ENCODE peak calls at places on chromosomes 5 and 9, in eight cellular contexts. One of them, this sample, is unnamed.

GRCh38 chr9:117963493-117963892 is 259.3 kb downstream of the TLR4 start:
- DNase-seq in prostate gland: no peak
- DNase-seq in body of pancreas: no peak
- DNase-seq in NT2/D1: no peak
- DNase-seq in psoas muscle: no peak
- DNase-seq in thyroid gland: no peak
- DNase-seq in mammary epithelial cell: no peak
- DNase-seq in SJCRH30: no peak
- DNase-seq in this sample: no peak

GRCh38 chr5:158985492-158985891 is 114.2 kb downstream of the EBF1 start:
- DNase-seq in prostate gland: no peak
- DNase-seq in body of pancreas: no peak
- DNase-seq in NT2/D1: no peak
- DNase-seq in psoas muscle: no peak
- DNase-seq in thyroid gland: no peak
- DNase-seq in mammary epithelial cell: no peak
- DNase-seq in SJCRH30: no peak
- DNase-seq in this sample: no peak

GRCh38 chr5:133246376-133247144 is 194.7 kb downstream of the HSPA4 start:
- DNase-seq in prostate gland: no peak
- DNase-seq in body of pancreas: no peak
- DNase-seq in NT2/D1: no peak
- DNase-seq in psoas muscle: no peak
- DNase-seq in thyroid gland: no peak
- DNase-seq in mammary epithelial cell: no peak
- DNase-seq in SJCRH30: no peak
- DNase-seq in this sample: no peak

GRCh38 chr9:81035171-81035570 is 654.2 kb downstream of the TLE1 start:
- DNase-seq in prostate gland: no peak
- DNase-seq in body of pancreas: no peak
- DNase-seq in NT2/D1: no peak
- DNase-seq in psoas muscle: no peak
- DNase-seq in thyroid gland: no peak
- DNase-seq in mammary epithelial cell: peak; percentile 41
- DNase-seq in SJCRH30: peak; percentile 44
- DNase-seq in this sample: no peak

GRCh38 chr9:7105095-7105494 is 347.3 kb downstream of the KDM4C start:
- DNase-seq in prostate gland: no peak
- DNase-seq in body of pancreas: no peak
- DNase-seq in NT2/D1: no peak
- DNase-seq in psoas muscle: no peak
- DNase-seq in thyroid gland: no peak
- DNase-seq in mammary epithelial cell: no peak
- DNase-seq in SJCRH30: no peak
- DNase-seq in this sample: no peak

GRCh38 chr5:144577676-144578075 is 407.0 kb downstream of the KCTD16 start:
- DNase-seq in prostate gland: no peak
- DNase-seq in body of pancreas: no peak
- DNase-seq in NT2/D1: no peak
- DNase-seq in psoas muscle: no peak
- DNase-seq in thyroid gland: no peak
- DNase-seq in mammary epithelial cell: no peak
- DNase-seq in SJCRH30: no peak
- DNase-seq in this sample: no peak

GRCh38 chr5:166262395-166262794 is 2029.0 kb upstream of the WWC1 start:
- DNase-seq in prostate gland: no peak
- DNase-seq in body of pancreas: no peak
- DNase-seq in NT2/D1: no peak
- DNase-seq in psoas muscle: no peak
- DNase-seq in thyroid gland: peak; percentile 51
- DNase-seq in mammary epithelial cell: no peak
- DNase-seq in SJCRH30: no peak
- DNase-seq in this sample: no peak

GRCh38 chr5:125987677-125988255 is 435.4 kb upstream of the GRAMD2B start:
- DNase-seq in prostate gland: no peak
- DNase-seq in body of pancreas: no peak
- DNase-seq in NT2/D1: no peak
- DNase-seq in psoas muscle: no peak
- DNase-seq in thyroid gland: no peak
- DNase-seq in mammary epithelial cell: no peak
- DNase-seq in SJCRH30: no peak
- DNase-seq in this sample: no peak

GRCh38 chr9:99336005-99336404 is 113.9 kb downstream of the SEC61B start:
- DNase-seq in prostate gland: no peak
- DNase-seq in body of pancreas: no peak
- DNase-seq in NT2/D1: no peak
- DNase-seq in psoas muscle: no peak
- DNase-seq in thyroid gland: no peak
- DNase-seq in mammary epithelial cell: no peak
- DNase-seq in SJCRH30: no peak
- DNase-seq in this sample: no peak

GRCh38 chr5:122078116-122078865 is at the start of gene LOX:
- DNase-seq in prostate gland: peak; percentile 58
- DNase-seq in body of pancreas: peak; percentile 40
- DNase-seq in NT2/D1: no peak
- DNase-seq in psoas muscle: peak; percentile 87
- DNase-seq in thyroid gland: peak; percentile 76
- DNase-seq in mammary epithelial cell: peak; percentile 63
- DNase-seq in SJCRH30: peak; percentile 66
- DNase-seq in this sample: peak; percentile 88

GRCh38 chr5:145976431-145977155 is 40.2 kb downstream of the SH3RF2 start:
- DNase-seq in prostate gland: no peak
- DNase-seq in body of pancreas: no peak
- DNase-seq in NT2/D1: no peak
- DNase-seq in psoas muscle: no peak
- DNase-seq in thyroid gland: peak; percentile 11
- DNase-seq in mammary epithelial cell: peak; percentile 77
- DNase-seq in SJCRH30: no peak
- DNase-seq in this sample: no peak

GRCh38 chr9:78325343-78325742 is 28.4 kb downstream of the PSAT1 start:
- DNase-seq in prostate gland: peak; percentile 11
- DNase-seq in body of pancreas: peak; percentile 69
- DNase-seq in NT2/D1: no peak
- DNase-seq in psoas muscle: no peak
- DNase-seq in thyroid gland: no peak
- DNase-seq in mammary epithelial cell: no peak
- DNase-seq in SJCRH30: peak; percentile 98
- DNase-seq in this sample: peak; percentile 37

GRCh38 chr9:130720762-130721161 is 27.2 kb downstream of the EXOSC2 start:
- DNase-seq in prostate gland: no peak
- DNase-seq in body of pancreas: no peak
- DNase-seq in NT2/D1: no peak
- DNase-seq in psoas muscle: no peak
- DNase-seq in thyroid gland: no peak
- DNase-seq in mammary epithelial cell: no peak
- DNase-seq in SJCRH30: no peak
- DNase-seq in this sample: no peak

GRCh38 chr5:112597831-112598230 is 139.9 kb upstream of the APC start:
- DNase-seq in prostate gland: no peak
- DNase-seq in body of pancreas: no peak
- DNase-seq in NT2/D1: no peak
- DNase-seq in psoas muscle: no peak
- DNase-seq in thyroid gland: no peak
- DNase-seq in mammary epithelial cell: no peak
- DNase-seq in SJCRH30: no peak
- DNase-seq in this sample: no peak

GRCh38 chr5:142597546-142598337 is 88.1 kb downstream of the FGF1 start:
- DNase-seq in prostate gland: no peak
- DNase-seq in body of pancreas: no peak
- DNase-seq in NT2/D1: peak; percentile 2
- DNase-seq in psoas muscle: no peak
- DNase-seq in thyroid gland: peak; percentile 36
- DNase-seq in mammary epithelial cell: peak; percentile 93
- DNase-seq in SJCRH30: no peak
- DNase-seq in this sample: no peak

GRCh38 chr9:134617246-134617645 is 24.4 kb upstream of the COL5A1 start:
- DNase-seq in prostate gland: no peak
- DNase-seq in body of pancreas: no peak
- DNase-seq in NT2/D1: no peak
- DNase-seq in psoas muscle: no peak
- DNase-seq in thyroid gland: no peak
- DNase-seq in mammary epithelial cell: no peak
- DNase-seq in SJCRH30: no peak
- DNase-seq in this sample: no peak

GRCh38 chr9:75086443-75087278 is 1.3 kb downstream of the NMRK1 start:
- DNase-seq in prostate gland: no peak
- DNase-seq in body of pancreas: peak; percentile 29
- DNase-seq in NT2/D1: no peak
- DNase-seq in psoas muscle: no peak
- DNase-seq in thyroid gland: peak; percentile 33
- DNase-seq in mammary epithelial cell: no peak
- DNase-seq in SJCRH30: peak; percentile 67
- DNase-seq in this sample: no peak

GRCh38 chr9:95055337-95055850 is 262.1 kb downstream of the FANCC start:
- DNase-seq in prostate gland: no peak
- DNase-seq in body of pancreas: no peak
- DNase-seq in NT2/D1: no peak
- DNase-seq in psoas muscle: no peak
- DNase-seq in thyroid gland: no peak
- DNase-seq in mammary epithelial cell: no peak
- DNase-seq in SJCRH30: no peak
- DNase-seq in this sample: no peak
- H3K4me1 ChIP-seq in prostate gland: peaks cover 10% of the 10 kb centered on the region
- H3K4me1 ChIP-seq in body of pancreas: peaks cover 96% of the 10 kb centered on the region
- H3K4me1 ChIP-seq in NT2/D1: peaks cover 3% of the 10 kb centered on the region
- H3K4me1 ChIP-seq in psoas muscle: peaks cover 76% of the 10 kb centered on the region
- H3K4me1 ChIP-seq in thyroid gland: peaks cover 68% of the 10 kb centered on the region
- H3K4me1 ChIP-seq in mammary epithelial cell: peaks cover 29% of the 10 kb centered on the region
- H3K4me1 ChIP-seq in SJCRH30: peaks cover 53% of the 10 kb centered on the region
- H3K4me1 ChIP-seq in this sample: peaks cover 27% of the 10 kb centered on the region

GRCh38 chr5:154059039-154059430 is 20.3 kb downstream of the MFAP3 start:
- DNase-seq in prostate gland: no peak
- DNase-seq in body of pancreas: no peak
- DNase-seq in NT2/D1: no peak
- DNase-seq in psoas muscle: no peak
- DNase-seq in thyroid gland: no peak
- DNase-seq in mammary epithelial cell: no peak
- DNase-seq in SJCRH30: no peak
- DNase-seq in this sample: no peak
- H3K4me3 ChIP-seq in prostate gland: no peak overlapping the region
- H3K4me3 ChIP-seq in body of pancreas: no peak overlapping the region
- H3K4me3 ChIP-seq in NT2/D1: no peak overlapping the region
- H3K4me3 ChIP-seq in psoas muscle: no peak overlapping the region
- H3K4me3 ChIP-seq in thyroid gland: no peak overlapping the region
- H3K4me3 ChIP-seq in mammary epithelial cell: no peak overlapping the region
- H3K4me3 ChIP-seq in SJCRH30: no peak overlapping the region
- H3K4me3 ChIP-seq in this sample: no peak overlapping the region

GRCh38 chr9:16676547-16676946 is 193.9 kb downstream of the BNC2 start:
- DNase-seq in prostate gland: no peak
- DNase-seq in body of pancreas: no peak
- DNase-seq in NT2/D1: no peak
- DNase-seq in psoas muscle: no peak
- DNase-seq in thyroid gland: no peak
- DNase-seq in mammary epithelial cell: no peak
- DNase-seq in SJCRH30: no peak
- DNase-seq in this sample: no peak
- H3K4me1 ChIP-seq in prostate gland: no peaks in the 10 kb centered on the region
- H3K4me1 ChIP-seq in body of pancreas: no peaks in the 10 kb centered on the region
- H3K4me1 ChIP-seq in NT2/D1: no peaks in the 10 kb centered on the region
- H3K4me1 ChIP-seq in psoas muscle: peaks cover 3% of the 10 kb centered on the region
- H3K4me1 ChIP-seq in thyroid gland: peaks cover 24% of the 10 kb centered on the region
- H3K4me1 ChIP-seq in mammary epithelial cell: peaks cover under 1% of the 10 kb centered on the region
- H3K4me1 ChIP-seq in SJCRH30: peaks cover 11% of the 10 kb centered on the region
- H3K4me1 ChIP-seq in this sample: peaks cover 10% of the 10 kb centered on the region

DNA sequence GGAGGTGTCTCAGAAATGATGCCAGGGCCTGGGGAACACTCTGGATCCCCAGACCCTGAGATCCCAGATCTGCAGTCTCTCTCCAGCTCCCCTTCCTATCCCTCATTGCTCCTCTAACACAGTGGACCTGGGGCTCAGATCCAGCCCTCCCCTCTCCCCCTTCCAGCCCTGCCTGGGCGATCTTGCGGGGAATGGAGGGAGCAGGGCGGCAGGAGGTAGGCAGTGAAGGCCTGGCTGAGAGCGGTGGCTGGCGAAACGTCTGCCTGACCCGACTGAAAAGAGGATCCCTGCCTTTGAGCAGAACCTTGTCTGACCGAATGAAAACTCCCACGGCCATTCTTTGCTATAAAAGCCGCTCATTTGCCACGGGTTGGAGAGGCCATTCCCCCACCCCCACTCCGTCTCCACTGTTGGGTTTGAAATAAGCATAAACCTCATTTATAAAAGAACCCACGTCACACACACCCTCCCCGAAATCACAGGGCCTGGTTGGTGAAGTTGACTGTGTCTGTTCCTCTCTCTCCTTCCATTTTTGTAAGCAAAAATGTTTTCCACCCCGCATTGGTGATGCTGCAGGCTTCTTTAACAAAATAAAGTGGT is 8.8 kb downstream of the MSX2 start:
- DNase-seq in prostate gland: no peak
- DNase-seq in body of pancreas: no peak
- DNase-seq in NT2/D1: no peak
- DNase-seq in psoas muscle: no peak
- DNase-seq in thyroid gland: no peak
- DNase-seq in mammary epithelial cell: no peak
- DNase-seq in SJCRH30: no peak
- DNase-seq in this sample: no peak
- H3K4me3 ChIP-seq in prostate gland: no peak overlapping the region
- H3K4me3 ChIP-seq in body of pancreas: no peak overlapping the region
- H3K4me3 ChIP-seq in NT2/D1: no peak overlapping the region
- H3K4me3 ChIP-seq in psoas muscle: no peak overlapping the region
- H3K4me3 ChIP-seq in thyroid gland: no peak overlapping the region
- H3K4me3 ChIP-seq in mammary epithelial cell: no peak overlapping the region
- H3K4me3 ChIP-seq in SJCRH30: no peak overlapping the region
- H3K4me3 ChIP-seq in this sample: no peak overlapping the region

This sample was measured in HAP-1.